ENCODE peak calls at places on chromosomes 1 and 21, in nine cellular contexts. One of them, this sample, is unnamed.

GRCh38 chr1:83799474-83800085 is 199.4 kb downstream of the TTLL7 start:
- DNase-seq in endodermal cell: peak; percentile 55
- DNase-seq in transverse colon: no peak
- DNase-seq in endothelial cell: no peak
- DNase-seq in ovary: no peak
- DNase-seq in astrocyte: no peak
- DNase-seq in RWPE1: no peak
- DNase-seq in GM12878: no peak
- DNase-seq in neural crest cell: no peak
- DNase-seq in this sample: no peak

GRCh38 chr1:91015358-91015780 is 6.5 kb downstream of the ZNF644 start:
- DNase-seq in endodermal cell: no peak
- DNase-seq in transverse colon: no peak
- DNase-seq in endothelial cell: no peak
- DNase-seq in ovary: no peak
- DNase-seq in astrocyte: no peak
- DNase-seq in RWPE1: peak; percentile 38
- DNase-seq in GM12878: no peak
- DNase-seq in neural crest cell: no peak
- DNase-seq in this sample: no peak

GRCh38 chr1:206705744-206706297 is 21.1 kb downstream of the MAPKAPK2 start:
- DNase-seq in endodermal cell: no peak
- DNase-seq in transverse colon: no peak
- DNase-seq in endothelial cell: no peak
- DNase-seq in ovary: no peak
- DNase-seq in astrocyte: peak; percentile 47
- DNase-seq in RWPE1: no peak
- DNase-seq in GM12878: no peak
- DNase-seq in neural crest cell: no peak
- DNase-seq in this sample: no peak

GRCh38 chr1:212162635-212163034 is 122.6 kb upstream of the PPP2R5A start:
- DNase-seq in endodermal cell: no peak
- DNase-seq in transverse colon: no peak
- DNase-seq in endothelial cell: no peak
- DNase-seq in ovary: no peak
- DNase-seq in astrocyte: peak; percentile 74
- DNase-seq in RWPE1: no peak
- DNase-seq in GM12878: peak; percentile 79
- DNase-seq in neural crest cell: no peak
- DNase-seq in this sample: no peak

GRCh38 chr1:46219551-46220520 is 16.7 kb downstream of the LURAP1 start:
- DNase-seq in endodermal cell: no peak
- DNase-seq in transverse colon: no peak
- DNase-seq in endothelial cell: no peak
- DNase-seq in ovary: no peak
- DNase-seq in astrocyte: no peak
- DNase-seq in RWPE1: no peak
- DNase-seq in GM12878: no peak
- DNase-seq in neural crest cell: no peak
- DNase-seq in this sample: peak; percentile 24

GRCh38 chr1:44154049-44154448 is 12.6 kb upstream of the KLF18 start:
- DNase-seq in endodermal cell: peak; percentile 61
- DNase-seq in transverse colon: no peak
- DNase-seq in endothelial cell: no peak
- DNase-seq in ovary: no peak
- DNase-seq in astrocyte: peak; percentile 12
- DNase-seq in RWPE1: peak; percentile 8
- DNase-seq in GM12878: no peak
- DNase-seq in neural crest cell: no peak
- DNase-seq in this sample: no peak

GRCh38 chr1:2476066-2476999 is at the start of gene PLCH2:
- DNase-seq in endodermal cell: no peak
- DNase-seq in transverse colon: no peak
- DNase-seq in endothelial cell: no peak
- DNase-seq in ovary: no peak
- DNase-seq in astrocyte: no peak
- DNase-seq in RWPE1: no peak
- DNase-seq in GM12878: no peak
- DNase-seq in neural crest cell: no peak
- DNase-seq in this sample: peak; percentile 59

GRCh38 chr1:31020007-31020790 is 45.3 kb downstream of the PUM1 start:
- DNase-seq in endodermal cell: no peak
- DNase-seq in transverse colon: no peak
- DNase-seq in endothelial cell: no peak
- DNase-seq in ovary: no peak
- DNase-seq in astrocyte: no peak
- DNase-seq in RWPE1: no peak
- DNase-seq in GM12878: no peak
- DNase-seq in neural crest cell: no peak
- DNase-seq in this sample: no peak

GRCh38 chr1:224357626-224358124 is 996 bp downstream of the CNIH4 start:
- DNase-seq in endodermal cell: no peak
- DNase-seq in transverse colon: no peak
- DNase-seq in endothelial cell: no peak
- DNase-seq in ovary: no peak
- DNase-seq in astrocyte: peak; percentile 19
- DNase-seq in RWPE1: peak; percentile 21
- DNase-seq in GM12878: no peak
- DNase-seq in neural crest cell: no peak
- DNase-seq in this sample: no peak

GRCh38 chr1:82323144-82323543 is 522.4 kb downstream of the ADGRL2 start:
- DNase-seq in endodermal cell: no peak
- DNase-seq in transverse colon: no peak
- DNase-seq in endothelial cell: no peak
- DNase-seq in ovary: no peak
- DNase-seq in astrocyte: no peak
- DNase-seq in RWPE1: no peak
- DNase-seq in GM12878: no peak
- DNase-seq in neural crest cell: no peak
- DNase-seq in this sample: no peak

GRCh38 chr1:30627206-30627605 is 96.2 kb downstream of the MATN1 start:
- DNase-seq in endodermal cell: no peak
- DNase-seq in transverse colon: no peak
- DNase-seq in endothelial cell: no peak
- DNase-seq in ovary: no peak
- DNase-seq in astrocyte: no peak
- DNase-seq in RWPE1: no peak
- DNase-seq in GM12878: no peak
- DNase-seq in neural crest cell: no peak
- DNase-seq in this sample: no peak

GRCh38 chr1:111218947-111219346 is 8.6 kb upstream of the CHI3L2 start:
- DNase-seq in endodermal cell: no peak
- DNase-seq in transverse colon: no peak
- DNase-seq in endothelial cell: no peak
- DNase-seq in ovary: no peak
- DNase-seq in astrocyte: no peak
- DNase-seq in RWPE1: no peak
- DNase-seq in GM12878: no peak
- DNase-seq in neural crest cell: no peak
- DNase-seq in this sample: no peak

GRCh38 chr1:85202092-85202863 is 1.5 kb upstream of the SYDE2 start:
- DNase-seq in endodermal cell: no peak
- DNase-seq in transverse colon: no peak
- DNase-seq in endothelial cell: no peak
- DNase-seq in ovary: no peak
- DNase-seq in astrocyte: no peak
- DNase-seq in RWPE1: peak; percentile 25
- DNase-seq in GM12878: no peak
- DNase-seq in neural crest cell: no peak
- DNase-seq in this sample: no peak

DNA sequence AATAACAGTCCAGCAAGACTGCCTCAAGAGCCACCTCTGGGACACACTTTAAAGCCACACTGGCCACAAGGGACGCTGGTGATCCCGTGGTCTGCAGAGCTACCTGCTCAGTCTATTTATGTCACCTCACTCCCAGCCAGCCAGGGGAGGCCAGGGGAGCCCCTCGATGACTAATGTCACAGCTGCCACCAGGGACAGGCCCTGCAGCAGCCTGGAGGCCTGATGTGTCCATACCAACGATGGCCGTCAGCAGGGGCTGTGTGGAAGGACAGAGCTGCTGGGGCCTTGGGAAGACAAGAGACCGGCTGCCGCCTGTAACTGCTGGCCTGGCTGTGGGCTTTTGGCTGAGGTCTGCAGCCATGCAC is 71.0 kb downstream of the SIK1 start:
- DNase-seq in endodermal cell: peak; percentile 68
- DNase-seq in transverse colon: no peak
- DNase-seq in endothelial cell: no peak
- DNase-seq in ovary: no peak
- DNase-seq in astrocyte: no peak
- DNase-seq in RWPE1: no peak
- DNase-seq in GM12878: no peak
- DNase-seq in neural crest cell: no peak
- DNase-seq in this sample: no peak
- TF ChIP-seq CTCF in endodermal cell: peak; percentile 41
- TF ChIP-seq CTCF in transverse colon: no peak
- TF ChIP-seq CTCF in endothelial cell: no peak
- TF ChIP-seq CTCF in ovary: no peak
- TF ChIP-seq CTCF in astrocyte: no peak
- TF ChIP-seq CTCF in RWPE1: no peak
- TF ChIP-seq CTCF in GM12878: peak; percentile 56
- TF ChIP-seq CTCF in neural crest cell: no peak
- TF ChIP-seq CTCF in this sample: no peak

DNA sequence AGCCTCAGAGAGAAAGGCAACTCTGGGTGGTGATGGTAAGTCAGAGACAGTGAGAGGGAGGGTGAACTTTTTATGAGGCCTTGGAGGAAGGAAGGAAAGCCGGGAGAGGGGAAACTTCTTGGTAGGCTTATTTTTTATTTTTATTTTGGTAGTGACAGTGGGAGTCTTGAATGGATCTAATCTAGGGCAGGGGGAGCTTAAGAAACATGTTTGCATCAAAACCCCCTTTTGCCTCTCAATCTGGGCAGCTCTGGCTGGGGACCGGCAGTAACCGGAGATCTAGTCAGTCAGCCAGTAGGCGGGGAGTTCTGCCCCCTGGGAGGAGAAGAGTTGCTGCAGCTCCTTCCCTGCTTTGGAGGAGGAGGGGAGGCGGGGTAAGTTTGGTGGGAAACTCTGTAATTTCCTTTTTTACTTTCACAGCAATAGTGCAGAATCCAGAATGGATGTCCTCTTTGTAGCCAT is at the start of gene C1orf54:
- DNase-seq in endodermal cell: peak; percentile 90
- DNase-seq in transverse colon: peak; percentile 26
- DNase-seq in endothelial cell: peak; percentile 65
- DNase-seq in ovary: no peak
- DNase-seq in astrocyte: peak; percentile 45
- DNase-seq in RWPE1: no peak
- DNase-seq in GM12878: no peak
- DNase-seq in neural crest cell: no peak
- DNase-seq in this sample: peak; percentile 44
- TF ChIP-seq CTCF in endodermal cell: peak; percentile 51
- TF ChIP-seq CTCF in transverse colon: no peak
- TF ChIP-seq CTCF in endothelial cell: no peak
- TF ChIP-seq CTCF in ovary: no peak
- TF ChIP-seq CTCF in astrocyte: no peak
- TF ChIP-seq CTCF in RWPE1: no peak
- TF ChIP-seq CTCF in GM12878: no peak
- TF ChIP-seq CTCF in neural crest cell: no peak
- TF ChIP-seq CTCF in this sample: no peak

GRCh38 chr1:145858937-145859490 is at the start of gene PIAS3:
- DNase-seq in endodermal cell: peak; percentile 98
- DNase-seq in transverse colon: peak; percentile 97
- DNase-seq in endothelial cell: peak; percentile 95
- DNase-seq in ovary: peak; percentile 95
- DNase-seq in astrocyte: peak; percentile 91
- DNase-seq in RWPE1: peak; percentile 99
- DNase-seq in GM12878: peak; percentile 65
- DNase-seq in neural crest cell: peak; percentile 93
- DNase-seq in this sample: peak; percentile 93

GRCh38 chr1:145863272-145863671 is 4.4 kb upstream of the PIAS3 start:
- DNase-seq in endodermal cell: no peak
- DNase-seq in transverse colon: no peak
- DNase-seq in endothelial cell: no peak
- DNase-seq in ovary: no peak
- DNase-seq in astrocyte: no peak
- DNase-seq in RWPE1: no peak
- DNase-seq in GM12878: no peak
- DNase-seq in neural crest cell: no peak
- DNase-seq in this sample: no peak

GRCh38 chr1:145858238-145858936 is 494 bp downstream of the PIAS3 start:
- DNase-seq in endodermal cell: peak; percentile 94
- DNase-seq in transverse colon: peak; percentile 75
- DNase-seq in endothelial cell: peak; percentile 42
- DNase-seq in ovary: peak; percentile 73
- DNase-seq in astrocyte: no peak
- DNase-seq in RWPE1: peak; percentile 67
- DNase-seq in GM12878: no peak
- DNase-seq in neural crest cell: peak; percentile 45
- DNase-seq in this sample: peak; percentile 64

GRCh38 chr1:145857170-145857569 is 1.7 kb downstream of the PIAS3 start:
- DNase-seq in endodermal cell: no peak
- DNase-seq in transverse colon: no peak
- DNase-seq in endothelial cell: no peak
- DNase-seq in ovary: no peak
- DNase-seq in astrocyte: no peak
- DNase-seq in RWPE1: no peak
- DNase-seq in GM12878: no peak
- DNase-seq in neural crest cell: no peak
- DNase-seq in this sample: no peak

DNA sequence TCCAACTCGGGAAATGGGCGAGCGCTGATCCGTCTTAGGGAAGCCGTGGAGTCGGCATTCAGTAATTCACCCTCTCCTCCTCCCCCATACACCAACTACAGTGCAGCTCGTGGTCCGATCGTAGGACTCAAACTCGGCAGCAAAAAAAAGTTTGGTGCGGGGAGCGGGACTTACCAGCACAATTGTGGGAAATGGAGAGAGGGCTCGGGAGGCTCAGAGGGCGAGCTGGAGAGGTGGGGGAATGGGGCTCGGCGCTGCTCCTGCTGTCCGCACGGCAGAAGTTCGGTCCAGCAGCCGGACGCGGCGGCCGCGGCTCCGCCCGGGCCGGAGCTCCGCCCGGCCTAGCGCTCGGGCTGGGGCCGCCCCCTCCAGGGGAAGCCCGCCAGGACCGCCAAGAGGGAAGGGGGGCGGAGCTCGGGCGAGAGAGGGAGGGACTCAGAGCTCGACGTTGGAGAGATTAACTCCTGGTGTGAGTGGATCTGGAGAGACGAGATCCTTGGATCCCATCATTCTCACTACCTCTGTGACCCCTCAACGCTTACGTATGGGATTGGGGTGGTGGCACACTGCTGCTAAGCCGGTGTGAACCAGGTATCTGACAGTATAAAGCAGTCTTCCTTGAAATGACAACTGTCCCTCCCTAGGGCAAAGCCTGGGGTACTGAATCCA is 744 bp upstream of the PIAS3 start:
- DNase-seq in endodermal cell: peak; percentile 96
- DNase-seq in transverse colon: peak; percentile 94
- DNase-seq in endothelial cell: peak; percentile 88
- DNase-seq in ovary: peak; percentile 94
- DNase-seq in astrocyte: peak; percentile 71
- DNase-seq in RWPE1: peak; percentile 95
- DNase-seq in GM12878: peak; percentile 23
- DNase-seq in neural crest cell: peak; percentile 75
- DNase-seq in this sample: peak; percentile 83
- TF ChIP-seq CTCF in endodermal cell: peak; percentile 44
- TF ChIP-seq CTCF in transverse colon: no peak
- TF ChIP-seq CTCF in endothelial cell: no peak
- TF ChIP-seq CTCF in ovary: peak; percentile 33
- TF ChIP-seq CTCF in astrocyte: no peak
- TF ChIP-seq CTCF in RWPE1: no peak
- TF ChIP-seq CTCF in GM12878: no peak
- TF ChIP-seq CTCF in neural crest cell: peak; percentile 20
- TF ChIP-seq CTCF in this sample: no peak

GRCh38 chr1:168343566-168343965 is 62.9 kb downstream of the TBX19 start:
- DNase-seq in endodermal cell: no peak
- DNase-seq in transverse colon: no peak
- DNase-seq in endothelial cell: no peak
- DNase-seq in ovary: no peak
- DNase-seq in astrocyte: no peak
- DNase-seq in RWPE1: no peak
- DNase-seq in GM12878: no peak
- DNase-seq in neural crest cell: no peak
- DNase-seq in this sample: no peak
- TF ChIP-seq CTCF in endodermal cell: peak; percentile 60
- TF ChIP-seq CTCF in transverse colon: no peak
- TF ChIP-seq CTCF in endothelial cell: no peak
- TF ChIP-seq CTCF in ovary: no peak
- TF ChIP-seq CTCF in astrocyte: peak; percentile 9
- TF ChIP-seq CTCF in RWPE1: no peak
- TF ChIP-seq CTCF in GM12878: peak; percentile 22
- TF ChIP-seq CTCF in neural crest cell: no peak
- TF ChIP-seq CTCF in this sample: no peak